ENCODE peak calls at places on chromosome 12, in nine cellular contexts. B, H, L, Y, R, D, U, M and I are unnamed samples.

GRCh38 chr12:39777465-39777864 is 157.9 kb upstream of the ABCD2 start:
- DNase-seq in D (no peak), L (no peak), R (no peak), H (no peak), U (no peak), M (no peak), Y (no peak), B (no peak), I (no peak)

GRCh38 chr12:66572845-66573244 is 106.0 kb downstream of the GRIP1 start:
- DNase-seq in M (no peak), L (no peak), Y (no peak), H (no peak), R (no peak), D (no peak), B (no peak), U (no peak), I (no peak)

GRCh38 chr12:6752181-6752930 is 585 bp downstream of the MLF2 start:
- DNase-seq in B (no peak), R (peak), Y (no peak), L (peak), U (peak), D (peak), H (no peak), M (no peak), I (no peak)

GRCh38 chr12:62722971-62723680 is 211.8 kb downstream of the PPM1H start:
- DNase-seq in R (no peak), U (no peak), Y (no peak), H (no peak), L (no peak), D (no peak), B (no peak), M (no peak), I (no peak)

GRCh38 chr12:22625671-22626251 is 790 bp downstream of the ETNK1 start:
- DNase-seq in Y (peak), R (peak), L (peak), D (peak), M (no peak), U (no peak), B (peak), H (no peak), I (peak)

GRCh38 chr12:58648151-58648550 is 272.2 kb downstream of the LRIG3 start:
- DNase-seq in Y (no peak), D (no peak), L (no peak), U (no peak), H (no peak), M (no peak), R (no peak), B (no peak), I (no peak)

GRCh38 chr12:122062832-122063690 is 15.5 kb upstream of the MLXIP start:
- DNase-seq in Y (peak), R (peak), B (no peak), U (no peak), H (no peak), L (peak), M (no peak), D (peak), I (no peak)

GRCh38 chr12:93221841-93222240 is 155.9 kb upstream of the NUDT4 start:
- DNase-seq in R (no peak), Y (no peak), B (no peak), H (no peak), M (no peak), U (no peak), D (no peak), L (no peak), I (no peak)

GRCh38 chr12:79364197-79364596 is 326.6 kb downstream of the PAWR start:
- DNase-seq in M (no peak), R (no peak), D (no peak), U (no peak), B (no peak), L (peak), Y (no peak), H (no peak), I (no peak)

GRCh38 chr12:107894589-107894988 is 120.1 kb downstream of the ASCL4 start:
- DNase-seq in B (no peak), D (no peak), M (no peak), H (peak), L (no peak), R (no peak), Y (no peak), U (no peak), I (no peak)

GRCh38 chr12:81759215-81759991 is at the start of gene PPFIA2:
- DNase-seq in D (peak), U (no peak), M (no peak), R (peak), H (no peak), Y (peak), L (peak), B (peak), I (peak)

GRCh38 chr12:5154091-5154490 is 110.4 kb downstream of the KCNA5 start:
- DNase-seq in M (no peak), H (no peak), L (no peak), R (no peak), D (no peak), B (no peak), Y (no peak), U (no peak), I (no peak)

GRCh38 chr12:33116284-33116683 is 219.7 kb upstream of the PKP2 start:
- DNase-seq in B (no peak), M (no peak), Y (peak), U (no peak), D (no peak), H (no peak), L (no peak), R (no peak), I (no peak)

GRCh38 chr12:101338087-101338486 is 58.2 kb downstream of the UTP20 start:
- DNase-seq in U (no peak), Y (no peak), R (no peak), L (no peak), M (no peak), D (no peak), H (no peak), B (no peak), I (no peak)

GRCh38 chr12:32690927-32691326 is 11.8 kb downstream of the DNM1L start:
- DNase-seq in R (no peak), H (no peak), D (no peak), M (no peak), Y (no peak), U (no peak), B (no peak), L (no peak), I (no peak)

GRCh38 chr12:40692617-40693502 is 621 bp downstream of the CNTN1 start:
- DNase-seq in M (no peak), B (peak), D (no peak), Y (peak), R (no peak), L (peak), U (peak), H (no peak), I (no peak)

GRCh38 chr12:110266980-110267620 is 13.9 kb upstream of the ATP2A2 start:
- DNase-seq in L (peak), B (no peak), H (peak), D (peak), U (no peak), R (peak), M (no peak), Y (peak), I (peak)

GRCh38 chr12:46855760-46856159 is 30.0 kb upstream of the SLC38A4 start:
- DNase-seq in B (no peak), R (no peak), L (no peak), M (no peak), H (no peak), Y (no peak), U (no peak), D (peak), I (no peak)

GRCh38 chr12:41917827-41918445 is 226.7 kb downstream of the GXYLT1 start:
- DNase-seq in Y (no peak), B (no peak), R (peak), U (no peak), L (no peak), D (peak), M (no peak), H (no peak), I (no peak)

GRCh38 chr12:52080403-52081201 is 1.1 kb downstream of the SMIM41 start:
- DNase-seq in D (no peak), M (no peak), Y (no peak), H (no peak), L (no peak), B (no peak), R (no peak), U (no peak), I (no peak)

GRCh38 chr12:104477812-104478388 is 21.2 kb downstream of the CHST11 start:
- DNase-seq in H (no peak), R (no peak), Y (no peak), L (no peak), D (no peak), B (no peak), U (no peak), M (no peak), I (no peak)
- H3K4me3 ChIP-seq in H (no peak), R (no peak), Y (no peak), L (no peak), D (no peak), B (no peak), U (no peak), M (peak), I (no peak)

GRCh38 chr12:16346931-16347330 is 514 bp upstream of the MGST1 start:
- DNase-seq in U (no peak), B (no peak), R (no peak), Y (peak), H (no peak), M (no peak), D (no peak), L (peak), I (no peak)
- H3K4me3 ChIP-seq in U (no peak), B (peak), R (peak), Y (peak), H (no peak), M (no peak), D (peak), L (peak), I (peak)

DNA sequence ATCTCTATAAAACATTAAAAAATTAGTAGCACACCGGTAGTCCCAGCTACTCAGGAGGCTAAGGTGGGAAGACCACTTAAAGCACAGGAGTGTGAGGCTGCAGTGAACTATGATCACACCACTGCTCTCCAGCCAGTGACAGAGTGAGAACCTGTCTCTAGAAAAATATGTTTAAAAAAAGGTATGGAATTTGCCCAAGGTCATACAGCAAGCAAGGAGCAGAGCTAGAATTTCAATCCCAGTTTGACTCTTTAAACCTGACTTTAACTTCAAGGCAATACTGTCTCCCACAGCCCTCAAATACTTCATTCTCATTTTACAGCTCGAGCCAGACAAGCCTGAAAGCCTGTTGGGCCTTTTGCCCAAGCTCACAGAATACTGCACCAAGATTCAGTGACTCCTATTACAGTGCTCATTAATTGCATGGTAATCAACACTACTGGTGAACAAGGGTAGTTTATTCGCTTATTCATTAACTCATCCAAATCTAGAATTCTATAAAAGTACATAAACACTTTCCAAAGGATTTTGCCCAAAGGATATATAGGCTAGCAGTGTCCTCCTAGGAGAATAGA is 8.0 kb downstream of the HECTD4 start:
- DNase-seq in H (no peak), L (no peak), Y (no peak), D (no peak), M (no peak), R (no peak), B (no peak), U (no peak), I (no peak)
- H3K4me3 ChIP-seq in H (no peak), L (no peak), Y (no peak), D (no peak), M (no peak), R (no peak), B (no peak), U (no peak), I (no peak)

DNA sequence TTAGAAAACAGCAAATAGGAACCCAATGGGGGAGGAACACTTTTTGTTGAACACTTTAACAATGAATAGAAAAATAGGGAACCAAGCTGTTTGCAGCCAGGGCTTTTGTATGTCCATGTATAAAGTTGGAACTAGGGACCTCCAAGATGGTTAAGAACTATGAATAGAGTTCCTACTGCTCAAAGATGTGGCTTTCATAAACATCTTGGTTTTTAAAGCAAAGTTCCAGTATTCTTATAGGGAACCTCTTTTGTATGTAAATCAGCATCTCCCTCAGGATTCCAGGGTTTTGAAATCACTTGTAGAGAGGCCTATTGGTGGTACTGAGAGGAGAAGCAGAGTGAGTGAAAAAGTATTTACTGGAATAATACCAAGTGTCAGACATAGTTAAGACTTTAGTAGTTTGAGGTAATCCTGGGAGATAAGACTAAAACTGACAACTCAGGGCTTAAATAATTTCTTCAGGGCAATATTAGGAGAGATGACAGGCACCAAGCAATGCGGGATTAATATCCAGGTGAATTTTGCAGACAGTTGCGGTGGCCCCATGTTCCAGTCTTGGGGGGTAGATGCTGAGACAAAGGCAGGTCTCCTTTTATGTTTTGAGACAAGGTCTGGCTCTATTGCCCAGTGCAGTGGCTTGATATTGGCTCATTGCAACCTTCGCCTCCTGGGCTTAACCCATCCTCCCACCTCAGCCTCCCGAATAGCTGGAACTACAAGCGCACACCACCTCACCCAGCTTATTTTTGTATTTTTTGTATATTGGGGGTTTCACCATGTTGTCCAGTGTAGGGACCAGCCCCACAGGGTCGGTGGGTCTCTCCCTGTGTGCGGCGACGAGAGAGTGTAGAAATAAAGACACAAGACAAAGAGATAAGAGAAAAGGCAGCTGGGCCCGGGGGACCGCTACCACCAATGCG is 10.4 kb upstream of the EID3 start:
- DNase-seq in R (peak), D (no peak), M (no peak), B (no peak), U (no peak), Y (no peak), L (peak), H (no peak), I (no peak)
- H3K4me3 ChIP-seq in R (no peak), D (no peak), M (no peak), B (no peak), U (no peak), Y (peak), L (peak), H (peak), I (peak)

GRCh38 chr12:49297695-49298060 is 2.7 kb downstream of the PRPH start:
- DNase-seq in Y (no peak), H (no peak), U (no peak), D (no peak), M (no peak), B (no peak), R (no peak), L (no peak), I (no peak)
- H3K4me3 ChIP-seq in Y (no peak), H (no peak), U (no peak), D (no peak), M (no peak), B (peak), R (peak), L (peak), I (peak)

GRCh38 chr12:14884458-14884878 is 1.2 kb downstream of the MGP start:
- DNase-seq in U (peak), M (peak), Y (peak), H (peak), L (no peak), D (peak), B (peak), R (peak), I (peak)
- H3K4me3 ChIP-seq in U (no peak), M (no peak), Y (peak), H (no peak), L (no peak), D (no peak), B (peak), R (no peak), I (peak)